ENCODE peak calls at places on chromosomes 1 and 21, in ten cellular contexts. K is iPS-NIHi11; O is NCI-H2081; X is C1 segment of cervical spinal cord; I is CD8-positive, alpha-beta memory T cell; H is hypothalamus; M is fibroblast of mammary gland; E is T-helper 2 cell; U is HT-29; N is foreskin keratinocyte. A is an unnamed sample.

GRCh38 chr1:14826731-14827326 is 228.3 kb downstream of the KAZN start:
- DNase-seq in I (no peak), N (no peak), X (no peak), O (no peak), M (no peak), E (no peak), U (no peak), K (no peak), H (no peak), A (no peak)

GRCh38 chr21:37783016-37783415 is 133.2 kb downstream of the KCNJ6 start:
- DNase-seq in U (no peak), K (no peak), E (no peak), X (no peak), I (no peak), N (no peak), H (no peak), M (peak), O (no peak), A (no peak)

GRCh38 chr1:76075877-76076276 is 1.3 kb downstream of the ST6GALNAC3 start:
- DNase-seq in K (no peak), M (no peak), H (no peak), X (no peak), N (no peak), U (no peak), E (no peak), I (no peak), O (no peak), A (peak)

GRCh38 chr1:115564201-115564600 is 77.6 kb upstream of the VANGL1 start:
- DNase-seq in H (no peak), U (no peak), E (no peak), X (no peak), O (no peak), M (no peak), K (peak), I (no peak), N (no peak), A (no peak)

GRCh38 chr1:234782821-234783220 is 172.8 kb upstream of the IRF2BP2 start:
- DNase-seq in U (no peak), N (no peak), H (no peak), O (no peak), E (no peak), K (peak), I (no peak), M (no peak), X (no peak), A (peak)

GRCh38 chr21:17539743-17540341 is 27.0 kb downstream of the CXADR start:
- DNase-seq in K (no peak), X (no peak), I (no peak), H (no peak), U (no peak), M (no peak), O (no peak), E (no peak), N (no peak), A (no peak)

GRCh38 chr1:160282807-160283206 is 2.1 kb downstream of the PEX19 start:
- DNase-seq in H (no peak), M (no peak), U (no peak), X (no peak), E (no peak), O (no peak), K (peak), N (no peak), I (no peak), A (no peak)

GRCh38 chr1:212967767-212968166 is 17.4 kb downstream of the VASH2 start:
- DNase-seq in E (no peak), H (no peak), U (peak), K (peak), I (no peak), O (peak), N (peak), M (peak), X (no peak), A (no peak)

GRCh38 chr1:93977546-93977945 is 68.3 kb upstream of the GCLM start:
- DNase-seq in U (no peak), H (no peak), N (peak), E (no peak), O (no peak), X (no peak), I (no peak), K (no peak), M (peak), A (no peak)

GRCh38 chr1:211695135-211695816 is 19.9 kb upstream of the NEK2 start:
- DNase-seq in K (no peak), U (no peak), M (no peak), I (no peak), X (no peak), E (no peak), O (no peak), H (no peak), N (no peak), A (no peak)

GRCh38 chr1:35935436-35935835 is 4.5 kb downstream of the AGO3 start:
- DNase-seq in N (no peak), H (no peak), M (no peak), X (no peak), O (no peak), K (no peak), U (no peak), I (no peak), E (no peak), A (no peak)

GRCh38 chr21:45643021-45643980 is at the start of gene PCBP3:
- DNase-seq in E (peak), H (peak), X (peak), U (peak), I (peak), N (peak), O (peak), K (peak), M (peak), A (peak)

GRCh38 chr1:91440845-91441244 is 36.2 kb upstream of the HFM1 start:
- DNase-seq in H (no peak), K (no peak), X (no peak), N (peak), E (no peak), O (no peak), M (peak), I (no peak), U (peak), A (no peak)

GRCh38 chr1:54506594-54506993 is 41.4 kb upstream of the ACOT11 start:
- DNase-seq in U (no peak), O (no peak), N (peak), M (no peak), H (no peak), E (no peak), X (no peak), I (no peak), K (no peak), A (no peak)

GRCh38 chr1:117392776-117393175 is 25.5 kb downstream of the MAN1A2 start:
- DNase-seq in K (no peak), U (no peak), O (no peak), I (no peak), X (no peak), E (no peak), N (no peak), M (no peak), H (no peak), A (no peak)

GRCh38 chr1:85280636-85281035 is 4.2 kb upstream of the BCL10 start:
- DNase-seq in E (no peak), N (no peak), U (no peak), I (no peak), K (no peak), M (peak), O (no peak), H (no peak), X (no peak), A (no peak)

A was measured in midbrain.